ENCODE peak calls at places on chromosomes 16 and 17, in four cellular contexts. V is GM10248, M is K562, F is suprapubic skin. Q is an unnamed sample.

GRCh38 chr17:73533801-73534574 is 110.3 kb downstream of the SDK2 start:
- DNase-seq in M (no peak), F (no peak), V (no peak), Q (no peak)

GRCh38 chr16:62036101-62036806 is at the start of gene CDH8:
- DNase-seq in F (no peak), V (no peak), M (no peak), Q (no peak)

GRCh38 chr16:5502467-5502869 is 404.9 kb upstream of the EEF2KMT start:
- DNase-seq in V (no peak), F (no peak), M (peak), Q (no peak)

GRCh38 chr16:7736138-7736537 is 403.5 kb downstream of the RBFOX1 start:
- DNase-seq in V (no peak), M (no peak), F (no peak), Q (no peak)

GRCh38 chr17:42072323-42073187 is 22.2 kb upstream of the C17orf113 start:
- DNase-seq in V (no peak), M (peak), F (no peak), Q (no peak)

GRCh38 chr17:33954597-33954996 is 300.5 kb upstream of the CCL2 start:
- DNase-seq in F (no peak), M (no peak), V (no peak), Q (no peak)

GRCh38 chr16:63426275-63426870 is 1390.1 kb upstream of the CDH8 start:
- DNase-seq in V (no peak), M (no peak), F (no peak), Q (no peak)

GRCh38 chr17:42016411-42016831 is 818 bp downstream of the DNAJC7 start:
- DNase-seq in M (peak), V (no peak), F (no peak), Q (no peak)

GRCh38 chr17:57672205-57672632 is 72.9 kb downstream of the CCDC182 start:
- DNase-seq in M (no peak), F (no peak), V (no peak), Q (no peak)
- TF ChIP-seq CTCF in M (no peak), F (no peak), V (no peak), Q (no peak)

GRCh38 chr16:15466886-15467781 is 32.7 kb downstream of the BMERB1 start:
- DNase-seq in V (no peak), M (no peak), F (no peak), Q (no peak)
- TF ChIP-seq CTCF in V (no peak), M (peak), F (no peak), Q (no peak)

GRCh38 chr16:53792161-53792951 is 88.4 kb downstream of the FTO start:
- DNase-seq in M (no peak), F (no peak), V (no peak), Q (no peak)
- TF ChIP-seq CTCF in M (no peak), F (no peak), V (no peak), Q (no peak)

DNA sequence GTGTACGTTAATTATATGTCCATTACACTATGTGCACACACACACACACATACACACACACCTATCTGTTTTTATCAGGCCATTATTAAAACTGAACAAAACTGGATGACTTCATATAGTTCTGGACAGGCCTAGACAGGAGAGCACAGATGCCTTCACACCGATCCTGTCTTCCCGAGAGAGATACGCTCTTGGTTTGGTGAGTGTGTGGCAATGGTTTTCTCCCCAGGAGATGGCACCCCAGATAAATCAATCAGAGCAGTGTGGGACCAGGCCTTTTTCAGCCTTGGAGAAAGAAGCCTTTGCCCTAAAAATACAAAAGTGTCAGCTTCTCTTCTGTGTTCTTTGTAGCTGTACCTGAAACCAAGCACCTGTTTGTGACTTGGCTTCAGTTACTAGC is 83.7 kb downstream of the CPPED1 start:
- DNase-seq in V (no peak), F (no peak), M (no peak), Q (no peak)
- TF ChIP-seq CTCF in V (no peak), F (no peak), M (no peak), Q (no peak)

GRCh38 chr16:19411298-19411697 is 6.4 kb upstream of the TMC5 start:
- DNase-seq in V (no peak), F (no peak), M (no peak), Q (no peak)

GRCh38 chr16:19415918-19416317 is 1.8 kb upstream of the TMC5 start:
- DNase-seq in V (no peak), M (no peak), F (no peak), Q (no peak)

GRCh38 chr16:19406891-19407491 is 10.7 kb upstream of the TMC5 start:
- DNase-seq in V (no peak), F (no peak), M (no peak), Q (no peak)

GRCh38 chr16:19415461-19415860 is 2.2 kb upstream of the TMC5 start:
- DNase-seq in M (no peak), V (no peak), F (no peak), Q (no peak)

DNA sequence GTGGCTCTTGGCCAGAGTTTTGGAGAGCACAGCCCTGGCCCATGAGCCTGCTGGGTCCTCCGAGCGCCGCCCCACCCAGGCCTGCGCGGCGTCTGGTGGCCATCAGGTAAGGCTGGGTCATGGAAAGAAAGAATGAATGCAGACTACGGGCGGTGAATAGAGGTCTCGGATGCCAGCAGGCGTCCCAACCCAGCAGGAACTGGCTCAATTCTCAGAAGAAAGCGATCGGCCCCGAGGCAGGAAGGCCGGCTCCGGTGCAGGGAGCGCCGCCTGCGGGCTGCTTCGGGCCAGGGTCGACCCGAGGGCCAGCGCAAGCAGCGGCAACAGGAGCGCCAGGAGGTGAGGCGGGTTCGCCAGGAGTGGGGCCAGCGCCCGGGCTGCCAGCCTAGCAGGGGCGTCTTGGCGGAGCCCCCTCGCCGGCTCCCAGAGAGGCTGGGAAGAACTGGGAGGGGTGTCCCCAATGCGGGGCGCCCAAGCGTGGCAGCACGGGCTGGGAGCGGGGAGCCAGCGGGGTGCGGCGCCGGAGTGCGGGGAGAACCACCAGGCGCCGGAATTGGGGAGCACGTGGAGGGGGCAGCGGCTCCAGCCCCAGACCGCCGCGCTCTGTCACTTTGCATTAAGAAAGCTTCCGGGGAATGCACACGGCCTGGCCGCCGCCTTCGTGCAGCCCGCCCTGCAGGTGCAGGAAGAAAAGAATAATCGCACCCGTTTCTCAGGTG is 7.1 kb upstream of the TMC5 start:
- DNase-seq in M (no peak), V (peak), F (no peak), Q (peak)
- TF ChIP-seq CTCF in M (no peak), V (peak), F (no peak), Q (peak)

GRCh38 chr17:57772774-57773173 is 27.7 kb upstream of the CCDC182 start:
- DNase-seq in V (no peak), F (no peak), M (no peak), Q (no peak)
- TF ChIP-seq CTCF in V (no peak), F (no peak), M (peak), Q (no peak)

GRCh38 chr17:75094871-75095399 is 7.2 kb downstream of the SLC16A5 start:
- DNase-seq in F (no peak), M (no peak), V (no peak), Q (no peak)

GRCh38 chr17:75098861-75099260 is 10.9 kb upstream of the ARMC7 start:
- DNase-seq in V (no peak), F (no peak), M (no peak), Q (no peak)

GRCh38 chr17:75096082-75096625 is 8.4 kb downstream of the SLC16A5 start:
- DNase-seq in M (peak), V (peak), F (no peak), Q (no peak)

GRCh38 chr17:75099881-75100595 is 9.7 kb upstream of the ARMC7 start:
- DNase-seq in M (no peak), V (no peak), F (no peak), Q (no peak)

GRCh38 chr17:75097865-75098264 is 10.1 kb downstream of the SLC16A5 start:
- DNase-seq in F (no peak), M (no peak), V (no peak), Q (no peak)
- TF ChIP-seq CTCF in F (no peak), M (no peak), V (no peak), Q (no peak)

Q was measured in GM06990.